ENCODE peak calls at places on chromosomes 13 and 19, in four cellular contexts. One of them, this sample, is unnamed. For H3K9me3, the result is how much of the 10 kb centered on the place peaks cover.

GRCh38 chr19:4206818-4207484 is 22.4 kb upstream of the EBI3 start:
- DNase-seq in uterus: no peak
- DNase-seq in IMR-90: peak
- DNase-seq in upper lobe of left lung: no peak
- DNase-seq in this sample: no peak

GRCh38 chr13:28819046-28819747 is 942 bp upstream of the MTUS2 start:
- DNase-seq in uterus: peak
- DNase-seq in IMR-90: peak
- DNase-seq in upper lobe of left lung: no peak
- DNase-seq in this sample: no peak

GRCh38 chr13:82593239-82593638 is 1289.0 kb downstream of the SLITRK1 start:
- DNase-seq in uterus: no peak
- DNase-seq in IMR-90: no peak
- DNase-seq in upper lobe of left lung: no peak
- DNase-seq in this sample: no peak

GRCh38 chr13:36981156-36981743 is 17.9 kb downstream of the ALG5 start:
- DNase-seq in uterus: no peak
- DNase-seq in IMR-90: peak
- DNase-seq in upper lobe of left lung: no peak
- DNase-seq in this sample: no peak

GRCh38 chr19:23983406-23983805 is 68.7 kb downstream of the ZNF726 start:
- DNase-seq in uterus: no peak
- DNase-seq in IMR-90: no peak
- DNase-seq in upper lobe of left lung: no peak
- DNase-seq in this sample: no peak

GRCh38 chr13:108272333-108272732 is 2.8 kb downstream of the TNFSF13B start:
- DNase-seq in uterus: no peak
- DNase-seq in IMR-90: peak
- DNase-seq in upper lobe of left lung: no peak
- DNase-seq in this sample: no peak

GRCh38 chr13:29503041-29503837 is 92.2 kb downstream of the SLC7A1 start:
- DNase-seq in uterus: no peak
- DNase-seq in IMR-90: peak
- DNase-seq in upper lobe of left lung: no peak
- DNase-seq in this sample: no peak

GRCh38 chr13:52374873-52375411 is 31.0 kb downstream of the THSD1 start:
- DNase-seq in uterus: no peak
- DNase-seq in IMR-90: no peak
- DNase-seq in upper lobe of left lung: no peak
- DNase-seq in this sample: no peak

GRCh38 chr13:25180795-25181537 is 8.9 kb upstream of the AMER2 start:
- DNase-seq in uterus: no peak
- DNase-seq in IMR-90: no peak
- DNase-seq in upper lobe of left lung: no peak
- DNase-seq in this sample: no peak

GRCh38 chr13:111248822-111249221 is 71.6 kb upstream of the TEX29 start:
- DNase-seq in uterus: no peak
- DNase-seq in IMR-90: no peak
- DNase-seq in upper lobe of left lung: no peak
- DNase-seq in this sample: no peak

GRCh38 chr13:27679896-27680295 is 58.2 kb downstream of the POLR1D start:
- DNase-seq in uterus: no peak
- DNase-seq in IMR-90: no peak
- DNase-seq in upper lobe of left lung: no peak
- DNase-seq in this sample: no peak

GRCh38 chr13:113152894-113153809 is 5.3 kb upstream of the PROZ start:
- DNase-seq in uterus: peak
- DNase-seq in IMR-90: no peak
- DNase-seq in upper lobe of left lung: peak
- DNase-seq in this sample: no peak

GRCh38 chr19:4967738-4968461 is 1.0 kb upstream of the KDM4B start:
- DNase-seq in uterus: no peak
- DNase-seq in IMR-90: no peak
- DNase-seq in upper lobe of left lung: no peak
- DNase-seq in this sample: no peak

GRCh38 chr13:111879719-111880118 is 187.2 kb upstream of the SOX1 start:
- DNase-seq in uterus: no peak
- DNase-seq in IMR-90: no peak
- DNase-seq in upper lobe of left lung: no peak
- DNase-seq in this sample: no peak

GRCh38 chr13:24493356-24493755 is 19.2 kb downstream of the PARP4 start:
- DNase-seq in uterus: no peak
- DNase-seq in IMR-90: no peak
- DNase-seq in upper lobe of left lung: no peak
- DNase-seq in this sample: no peak

GRCh38 chr19:39613597-39613996 is 11.3 kb downstream of the LGALS13 start:
- DNase-seq in uterus: no peak
- DNase-seq in IMR-90: no peak
- DNase-seq in upper lobe of left lung: no peak
- DNase-seq in this sample: no peak

GRCh38 chr19:39270091-39270871 is 2.1 kb downstream of the IFNL2 start:
- DNase-seq in uterus: no peak
- DNase-seq in IMR-90: peak
- DNase-seq in upper lobe of left lung: no peak
- DNase-seq in this sample: no peak

GRCh38 chr19:51691122-51692064 is 1.7 kb upstream of the SPACA6 start:
- DNase-seq in uterus: no peak
- DNase-seq in IMR-90: peak
- DNase-seq in upper lobe of left lung: no peak
- DNase-seq in this sample: no peak

GRCh38 chr13:79459906-79460305 is 21.0 kb upstream of the NDFIP2 start:
- DNase-seq in uterus: no peak
- DNase-seq in IMR-90: peak
- DNase-seq in upper lobe of left lung: no peak
- DNase-seq in this sample: no peak

GRCh38 chr13:91513790-91514189 is 115.4 kb downstream of the GPC5 start:
- DNase-seq in uterus: no peak
- DNase-seq in IMR-90: no peak
- DNase-seq in upper lobe of left lung: no peak
- DNase-seq in this sample: no peak

GRCh38 chr13:91506759-91507158 is 108.3 kb downstream of the GPC5 start:
- DNase-seq in uterus: no peak
- DNase-seq in IMR-90: no peak
- DNase-seq in upper lobe of left lung: no peak
- DNase-seq in this sample: no peak

GRCh38 chr13:91504216-91504615 is 105.8 kb downstream of the GPC5 start:
- DNase-seq in uterus: no peak
- DNase-seq in IMR-90: no peak
- DNase-seq in upper lobe of left lung: no peak
- DNase-seq in this sample: no peak

DNA sequence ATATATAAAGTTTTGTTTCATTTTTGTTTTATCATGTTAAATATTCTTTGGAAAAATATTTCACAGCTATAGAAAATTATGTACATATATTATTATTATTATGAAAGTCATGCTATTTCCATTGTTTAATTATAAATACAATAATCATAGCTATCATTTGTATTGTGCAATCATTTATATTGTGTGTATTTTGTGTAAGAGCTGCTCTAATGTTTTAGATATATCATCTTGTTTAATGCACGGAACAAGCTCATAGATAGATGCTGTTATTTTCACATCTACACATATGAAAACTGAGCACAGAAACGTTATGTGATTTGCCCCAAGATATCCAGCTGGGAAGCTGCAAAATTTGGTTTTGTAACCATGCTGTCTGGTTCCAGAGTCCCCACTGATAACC is 111.6 kb downstream of the GPC5 start:
- DNase-seq in uterus: no peak
- DNase-seq in IMR-90: no peak
- DNase-seq in upper lobe of left lung: no peak
- DNase-seq in this sample: no peak
- TF ChIP-seq POLR2A in uterus: no peak
- TF ChIP-seq POLR2A in IMR-90: no peak
- TF ChIP-seq POLR2A in upper lobe of left lung: no peak
- TF ChIP-seq POLR2A in this sample: no peak

GRCh38 chr19:15971217-15971616 is 22.4 kb downstream of the OR10H4 start:
- DNase-seq in uterus: no peak
- DNase-seq in IMR-90: no peak
- DNase-seq in upper lobe of left lung: no peak
- DNase-seq in this sample: no peak
- H3K9me3 ChIP-seq in uterus: under half
- H3K9me3 ChIP-seq in IMR-90: under half
- H3K9me3 ChIP-seq in upper lobe of left lung: under half
- H3K9me3 ChIP-seq in this sample: under half

GRCh38 chr13:75759531-75759930 is 123.4 kb downstream of the LMO7 start:
- DNase-seq in uterus: no peak
- DNase-seq in IMR-90: no peak
- DNase-seq in upper lobe of left lung: no peak
- DNase-seq in this sample: no peak
- H3K27ac ChIP-seq in uterus: no peak
- H3K27ac ChIP-seq in IMR-90: peak
- H3K27ac ChIP-seq in upper lobe of left lung: peak
- H3K27ac ChIP-seq in this sample: peak

GRCh38 chr19:1355974-1356865 is 27.5 kb upstream of the NDUFS7 start:
- DNase-seq in uterus: peak
- DNase-seq in IMR-90: peak
- DNase-seq in upper lobe of left lung: no peak
- DNase-seq in this sample: no peak

GRCh38 chr19:1353144-1353543 is 30.6 kb upstream of the NDUFS7 start:
- DNase-seq in uterus: no peak
- DNase-seq in IMR-90: no peak
- DNase-seq in upper lobe of left lung: no peak
- DNase-seq in this sample: no peak

GRCh38 chr19:1354496-1355257 is 29.0 kb upstream of the NDUFS7 start:
- DNase-seq in uterus: peak
- DNase-seq in IMR-90: peak
- DNase-seq in upper lobe of left lung: peak
- DNase-seq in this sample: no peak

GRCh38 chr19:1357695-1358094 is 26.0 kb upstream of the NDUFS7 start:
- DNase-seq in uterus: no peak
- DNase-seq in IMR-90: no peak
- DNase-seq in upper lobe of left lung: no peak
- DNase-seq in this sample: no peak

DNA sequence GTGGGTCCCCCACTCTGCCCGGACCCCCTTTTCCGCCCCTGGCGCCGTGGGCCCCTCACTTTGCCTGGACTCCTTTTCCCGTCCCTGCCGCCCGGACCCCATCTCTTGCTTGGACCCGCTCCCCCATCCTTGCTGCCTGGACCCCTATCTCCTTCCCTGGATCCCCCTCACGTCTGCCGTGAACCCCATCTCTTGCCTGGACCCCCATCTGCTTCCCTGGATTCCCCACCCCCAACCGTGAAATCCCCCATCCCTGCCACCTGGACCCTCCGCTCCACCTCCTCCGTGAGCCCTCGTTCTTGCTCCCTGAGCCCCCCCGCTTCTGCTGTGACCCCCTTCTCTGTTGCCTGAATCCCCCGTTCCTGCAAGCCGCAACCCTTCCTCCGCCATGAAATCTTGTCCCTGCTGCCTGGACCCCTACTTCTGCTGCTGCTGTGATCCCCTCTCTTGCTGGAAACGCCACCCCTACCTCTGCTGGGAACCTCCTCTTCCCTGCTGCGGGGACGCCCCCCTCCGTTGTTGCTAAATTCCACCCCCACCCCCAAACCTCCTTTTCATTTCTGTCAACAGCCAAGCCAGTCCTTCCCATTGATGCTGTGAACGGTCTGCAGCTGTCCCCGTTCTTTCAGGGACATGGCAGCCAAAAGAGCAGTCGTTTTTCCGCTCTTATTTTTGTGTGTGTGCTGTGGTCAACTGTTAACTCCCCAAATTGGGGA is 28.3 kb upstream of the NDUFS7 start:
- DNase-seq in uterus: no peak
- DNase-seq in IMR-90: no peak
- DNase-seq in upper lobe of left lung: no peak
- DNase-seq in this sample: no peak
- TF ChIP-seq POLR2A in uterus: no peak
- TF ChIP-seq POLR2A in IMR-90: no peak
- TF ChIP-seq POLR2A in upper lobe of left lung: no peak
- TF ChIP-seq POLR2A in this sample: no peak

DNA sequence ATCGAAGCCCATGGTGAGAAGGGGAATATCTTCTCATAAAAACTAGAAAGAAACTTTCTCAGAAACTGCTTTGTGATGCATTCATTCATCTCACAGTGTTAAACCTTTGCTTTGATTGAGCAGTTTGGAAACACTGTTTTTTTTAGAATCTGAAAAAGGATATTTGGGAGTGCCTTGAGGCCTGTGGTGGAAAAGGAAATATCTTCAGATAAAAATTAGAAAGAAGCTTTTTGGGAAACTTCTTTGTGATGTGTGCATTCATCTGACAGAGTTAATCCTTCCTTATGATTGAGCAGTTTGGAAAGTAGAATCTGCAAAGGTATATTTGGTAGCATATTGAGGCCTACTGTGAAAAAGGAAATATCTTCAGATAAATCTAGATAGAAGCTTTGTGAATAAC is 1594.9 kb downstream of the UQCRFS1 start:
- DNase-seq in uterus: no peak
- DNase-seq in IMR-90: no peak
- DNase-seq in upper lobe of left lung: no peak
- DNase-seq in this sample: no peak
- H3K9me3 ChIP-seq in uterus: under half
- H3K9me3 ChIP-seq in IMR-90: under half
- H3K9me3 ChIP-seq in upper lobe of left lung: under half
- H3K9me3 ChIP-seq in this sample: under half

GRCh38 chr19:47506459-47506858 is 8.4 kb downstream of the NAPA start:
- DNase-seq in uterus: no peak
- DNase-seq in IMR-90: no peak
- DNase-seq in upper lobe of left lung: no peak
- DNase-seq in this sample: no peak
- H3K27ac ChIP-seq in uterus: peak
- H3K27ac ChIP-seq in IMR-90: no peak
- H3K27ac ChIP-seq in upper lobe of left lung: no peak
- H3K27ac ChIP-seq in this sample: no peak

DNA sequence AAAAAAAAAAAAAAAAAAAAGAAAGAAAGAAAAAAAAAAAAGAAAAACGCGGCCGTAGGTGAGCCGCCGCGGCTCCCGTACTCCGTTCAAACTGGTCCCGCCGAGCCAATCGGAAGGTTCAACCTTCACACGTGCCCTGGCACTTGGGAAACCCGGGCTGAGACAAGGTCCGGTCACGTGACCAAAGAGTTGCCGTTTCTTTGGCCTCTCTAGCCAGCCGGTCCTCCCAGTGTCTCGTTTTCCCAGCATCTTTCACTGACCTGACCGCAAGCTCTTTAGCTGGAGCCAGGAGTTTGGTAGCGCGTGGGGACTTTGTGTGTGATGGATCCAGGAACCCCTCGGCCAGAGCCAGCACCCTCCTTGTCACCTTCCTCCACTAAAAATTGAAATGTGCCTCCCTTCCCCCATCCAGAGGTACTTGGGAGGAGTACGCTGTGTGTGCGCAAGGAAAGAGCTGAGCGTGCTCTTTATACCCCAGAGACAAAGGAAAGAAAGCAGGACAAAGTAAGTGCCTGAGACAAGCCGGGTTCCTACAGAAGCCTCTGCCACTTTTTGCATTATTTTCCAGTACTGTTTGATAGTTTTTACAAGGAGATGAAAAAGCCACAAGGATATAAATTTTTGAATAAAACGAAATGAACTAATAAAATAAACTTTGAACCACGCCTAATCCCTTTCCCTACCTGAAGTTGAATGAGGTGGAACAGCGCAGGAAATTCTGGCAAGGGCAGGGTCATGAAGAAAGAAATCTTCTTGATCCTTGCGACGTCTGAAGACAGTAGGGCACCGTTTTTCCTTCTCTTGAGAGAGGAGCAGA is 958 bp downstream of the TNPO2 start:
- DNase-seq in uterus: peak
- DNase-seq in IMR-90: peak
- DNase-seq in upper lobe of left lung: no peak
- DNase-seq in this sample: peak
- TF ChIP-seq POLR2A in uterus: peak
- TF ChIP-seq POLR2A in IMR-90: peak
- TF ChIP-seq POLR2A in upper lobe of left lung: no peak
- TF ChIP-seq POLR2A in this sample: no peak